ENCODE peak calls at places on chromosome 5, in four cellular contexts. Z is SK-N-SH, H is GM12878, U is HepG2. J is an unnamed sample.

GRCh38 chr5:35152733-35153132 is 77.6 kb downstream of the PRLR start:
- DNase-seq in U (no peak), H (no peak), Z (no peak), J (no peak)

GRCh38 chr5:151675225-151675955 is 11.3 kb downstream of the SPARC start:
- DNase-seq in Z (no peak), H (no peak), U (no peak), J (no peak)

GRCh38 chr5:109693535-109694152 is 3.9 kb downstream of the MAN2A1 start:
- DNase-seq in U (no peak), H (no peak), Z (no peak), J (no peak)

GRCh38 chr5:108212775-108213346 is 169.0 kb downstream of the FBXL17 start:
- DNase-seq in Z (no peak), H (no peak), U (peak), J (no peak)

GRCh38 chr5:132094393-132095076 is 20.9 kb downstream of the CSF2 start:
- DNase-seq in U (peak), H (no peak), Z (no peak), J (no peak)

GRCh38 chr5:108545301-108545700 is 163.4 kb upstream of the FBXL17 start:
- DNase-seq in H (no peak), U (no peak), Z (no peak), J (no peak)

GRCh38 chr5:129973716-129974426 is 69.6 kb downstream of the CHSY3 start:
- DNase-seq in H (no peak), U (no peak), Z (no peak), J (no peak)

GRCh38 chr5:67176931-67177330 is 19.7 kb downstream of the CD180 start:
- DNase-seq in U (no peak), H (no peak), Z (no peak), J (no peak)

GRCh38 chr5:10366310-10367297 is 13.1 kb downstream of the MARCHF6 start:
- DNase-seq in Z (no peak), U (no peak), H (no peak), J (peak)

GRCh38 chr5:144030904-144031303 is 139.6 kb downstream of the YIPF5 start:
- DNase-seq in H (no peak), U (no peak), Z (no peak), J (no peak)

GRCh38 chr5:158563774-158564390 is 535.8 kb downstream of the EBF1 start:
- DNase-seq in U (no peak), Z (no peak), H (no peak), J (no peak)

GRCh38 chr5:83034552-83035181 is 42.5 kb downstream of the TMEM167A start:
- DNase-seq in U (no peak), Z (no peak), H (no peak), J (no peak)

GRCh38 chr5:77643654-77644404 is 5.3 kb upstream of the OTP start:
- DNase-seq in Z (peak), H (no peak), U (no peak), J (no peak)

GRCh38 chr5:148687427-148687826 is 33.1 kb upstream of the HTR4 start:
- DNase-seq in U (peak), Z (no peak), H (no peak), J (no peak)

GRCh38 chr5:39891376-39891775 is 466.6 kb upstream of the DAB2 start:
- DNase-seq in Z (no peak), U (no peak), H (no peak), J (no peak)

GRCh38 chr5:139689631-139690384 is 41.7 kb downstream of the CXXC5 start:
- DNase-seq in Z (peak), H (no peak), U (no peak), J (peak)

GRCh38 chr5:98349251-98349989 is 424.0 kb upstream of the RGMB start:
- DNase-seq in H (no peak), Z (no peak), U (peak), J (peak)

GRCh38 chr5:174424219-174425053 is 299.9 kb upstream of the MSX2 start:
- DNase-seq in H (no peak), Z (peak), U (no peak), J (peak)

GRCh38 chr5:178590141-178590923 is at the start of gene COL23A1:
- DNase-seq in Z (peak), U (no peak), H (no peak), J (peak)

GRCh38 chr5:19261879-19262278 is 726.1 kb downstream of the CDH18 start:
- DNase-seq in U (no peak), H (no peak), Z (no peak), J (no peak)

GRCh38 chr5:66596791-66597757 is 881 bp downstream of the MAST4 start:
- DNase-seq in Z (peak), H (no peak), U (no peak), J (peak)

GRCh38 chr5:470961-471749 is 28.2 kb downstream of the EXOC3 start:
- DNase-seq in H (no peak), U (no peak), Z (no peak), J (no peak)

GRCh38 chr5:82356808-82357671 is 78.9 kb upstream of the RPS23 start:
- DNase-seq in H (peak), U (peak), Z (no peak), J (no peak)

GRCh38 chr5:53087596-53087995 is 22.0 kb downstream of the MOCS2 start:
- DNase-seq in H (no peak), Z (no peak), U (no peak), J (no peak)

GRCh38 chr5:115375922-115376321 is 79.5 kb upstream of the CCDC112 start:
- DNase-seq in U (peak), Z (no peak), H (no peak), J (no peak)

GRCh38 chr5:29930316-29930715 is 1263.2 kb upstream of the CDH6 start:
- DNase-seq in Z (no peak), H (no peak), U (no peak), J (no peak)

GRCh38 chr5:32794086-32794485 is 83.0 kb downstream of the NPR3 start:
- DNase-seq in Z (no peak), H (no peak), U (peak), J (no peak)

GRCh38 chr5:153629027-153629426 is 138.6 kb downstream of the GRIA1 start:
- DNase-seq in U (no peak), H (no peak), Z (peak), J (no peak)

GRCh38 chr5:129481161-129481560 is 21.1 kb downstream of the ADAMTS19 start:
- DNase-seq in U (no peak), Z (no peak), H (no peak), J (no peak)

GRCh38 chr5:58462154-58462553 is 2.3 kb upstream of the PLK2 start:
- DNase-seq in U (peak), Z (peak), H (no peak), J (peak)

GRCh38 chr5:124755565-124755964 is 9.1 kb upstream of the ZNF608 start:
- DNase-seq in H (no peak), Z (peak), U (peak), J (peak)

GRCh38 chr5:126481243-126481642 is 58.0 kb downstream of the GRAMD2B start:
- DNase-seq in U (no peak), Z (no peak), H (no peak), J (no peak)

GRCh38 chr5:157912621-157913325 is 53.8 kb upstream of the CLINT1 start:
- DNase-seq in U (no peak), Z (no peak), H (peak), J (peak)

GRCh38 chr5:176507911-176508310 is 29.3 kb downstream of the RNF44 start:
- DNase-seq in Z (no peak), H (no peak), U (no peak), J (no peak)

GRCh38 chr5:149485655-149486615 is 65.3 kb downstream of the CSNK1A1 start:
- DNase-seq in H (no peak), U (peak), Z (peak), J (peak)

GRCh38 chr5:15452030-15452429 is 48.0 kb upstream of the FBXL7 start:
- DNase-seq in Z (no peak), H (no peak), U (no peak), J (no peak)

DNA sequence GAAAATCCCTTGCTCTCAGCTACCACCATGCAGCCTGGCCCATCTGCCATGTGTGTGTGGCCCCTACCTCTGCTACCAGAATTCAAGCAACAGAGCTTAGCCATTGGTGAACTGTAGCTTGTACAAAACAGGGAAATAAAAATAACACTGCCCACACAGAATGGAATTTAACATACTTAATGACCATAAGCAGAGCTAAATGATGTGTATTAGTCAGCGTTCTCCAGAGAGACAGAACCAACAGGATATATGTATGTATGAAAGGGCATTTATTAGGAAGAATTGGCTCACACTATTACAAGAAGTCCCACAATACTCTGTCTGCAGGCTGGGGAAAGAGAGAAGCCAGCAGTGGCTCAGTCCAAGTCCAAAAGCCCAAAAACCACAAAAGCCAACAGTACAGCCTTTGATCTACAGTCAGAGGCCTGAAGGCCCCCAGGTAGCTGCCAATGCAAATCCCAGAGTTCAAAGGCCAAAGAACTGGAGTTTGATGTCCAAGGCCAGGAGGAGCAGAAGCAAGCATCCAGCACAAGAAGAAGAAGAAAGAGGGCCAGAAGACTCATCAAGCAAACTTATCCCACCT is 318.8 kb downstream of the DNAH5 start:
- DNase-seq in U (no peak), H (no peak), Z (no peak), J (no peak)
- TF ChIP-seq JUND in U (no peak), H (no peak), Z (no peak), J (no peak)

GRCh38 chr5:142866563-142867275 is 96.5 kb downstream of the ARHGAP26 start:
- DNase-seq in H (peak), U (peak), Z (peak), J (peak)
- TF ChIP-seq JUND in H (no peak), U (no peak), Z (no peak), J (no peak)

DNA sequence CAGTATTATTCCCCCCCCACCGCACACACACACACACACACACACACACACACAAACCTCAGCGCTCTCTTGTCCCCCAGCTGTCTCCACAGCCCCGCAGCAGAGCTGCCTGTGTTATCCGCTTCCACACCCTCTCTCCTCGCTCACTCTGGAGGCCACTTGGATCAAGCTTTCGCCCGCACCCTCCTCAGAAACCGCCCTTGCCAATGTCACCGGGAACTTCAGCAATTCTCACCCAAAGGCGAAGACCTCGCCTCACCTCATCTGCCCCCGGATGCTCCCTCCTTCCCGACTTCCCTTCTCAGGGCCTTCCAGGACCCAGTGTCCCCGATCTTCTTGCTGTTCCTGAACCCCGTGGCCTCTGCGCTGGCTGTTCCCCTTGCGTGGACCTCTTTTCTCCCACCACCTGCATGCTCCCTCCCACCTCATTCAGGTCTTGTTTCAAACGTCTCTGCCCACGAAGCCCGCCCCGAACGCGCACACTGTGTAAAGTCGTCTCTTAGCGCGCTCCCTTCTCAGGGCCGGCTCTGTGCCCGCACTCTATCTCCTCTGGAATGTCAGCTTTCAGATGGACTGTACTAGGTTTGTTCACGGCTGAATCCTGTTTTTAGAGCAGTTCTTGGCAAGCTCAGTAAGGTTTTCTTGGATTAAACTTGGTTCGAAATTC is 872 bp upstream of the TRIM7 start:
- DNase-seq in U (no peak), Z (no peak), H (no peak), J (no peak)
- TF ChIP-seq JUND in U (no peak), Z (no peak), H (no peak), J (no peak)

GRCh38 chr5:111408817-111409216 is 103.5 kb downstream of the STARD4 start:
- DNase-seq in H (no peak), U (no peak), Z (no peak), J (no peak)

GRCh38 chr5:111415053-111415452 is 97.3 kb downstream of the STARD4 start:
- DNase-seq in U (no peak), Z (no peak), H (no peak), J (no peak)

GRCh38 chr5:111407562-111407961 is 104.8 kb downstream of the STARD4 start:
- DNase-seq in Z (no peak), H (no peak), U (no peak), J (peak)

DNA sequence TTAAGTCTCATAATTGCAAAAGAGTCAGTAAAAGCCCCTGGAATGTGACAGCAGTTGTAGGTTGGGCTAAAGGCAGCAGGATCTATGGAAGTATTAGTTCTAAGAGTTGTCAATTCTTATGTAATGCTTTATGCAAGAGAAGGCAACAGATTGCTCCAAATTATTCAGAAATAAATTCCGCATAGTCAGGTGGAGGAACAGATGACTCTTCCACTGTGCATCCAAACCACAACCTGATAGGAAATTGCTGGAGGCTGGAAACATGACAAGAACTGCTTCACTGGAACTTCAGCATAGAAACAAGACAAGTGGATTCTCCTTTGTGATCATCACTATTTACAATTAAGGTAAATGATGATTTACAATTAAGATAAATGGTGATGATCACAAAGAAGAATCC is 101.0 kb downstream of the STARD4 start:
- DNase-seq in H (no peak), Z (no peak), U (no peak), J (no peak)
- TF ChIP-seq JUND in H (no peak), Z (no peak), U (no peak), J (no peak)

GRCh38 chr5:89246252-89246651 is 363.3 kb upstream of the MEF2C start:
- DNase-seq in U (no peak), H (no peak), Z (no peak), J (no peak)
- TF ChIP-seq JUND in U (no peak), H (no peak), Z (peak), J (no peak)

DNA sequence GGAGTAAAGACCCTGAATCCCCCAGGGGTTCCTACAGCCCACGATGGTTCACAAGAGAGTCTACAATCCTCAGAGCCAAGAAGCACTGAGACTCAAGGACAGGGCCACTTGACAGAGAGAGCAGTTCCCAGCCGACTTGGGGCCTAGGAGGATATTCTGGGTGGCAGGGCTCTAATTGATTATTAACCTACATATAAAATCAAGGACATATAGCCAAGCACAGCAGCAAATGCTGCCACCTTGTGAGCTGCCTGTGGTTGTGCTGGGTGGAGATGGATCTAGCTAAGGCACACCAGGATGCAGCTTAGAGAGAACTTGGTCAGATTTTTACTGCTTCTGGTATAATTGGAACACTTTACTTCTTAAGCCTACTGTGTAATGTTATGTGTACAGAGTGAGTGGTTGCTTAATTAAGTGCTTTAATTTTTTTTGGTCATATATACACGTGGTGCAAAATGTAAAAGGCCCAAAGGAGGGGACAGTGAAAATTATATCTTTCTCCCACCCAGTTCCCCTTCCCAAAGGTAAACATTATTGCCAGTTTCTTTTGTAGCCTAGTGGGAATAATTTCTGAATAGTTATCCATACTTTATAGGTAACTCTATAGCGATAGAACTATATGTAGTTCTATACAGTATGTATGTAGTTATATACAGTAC is 78.8 kb downstream of the F2RL2 start:
- DNase-seq in U (peak), Z (peak), H (peak), J (peak)
- TF ChIP-seq JUND in U (no peak), Z (no peak), H (no peak), J (no peak)

GRCh38 chr5:116546743-116547124 is 27.9 kb downstream of the SEMA6A start:
- DNase-seq in H (no peak), Z (no peak), U (no peak), J (no peak)

GRCh38 chr5:116546033-116546742 is 28.4 kb downstream of the SEMA6A start:
- DNase-seq in Z (no peak), U (peak), H (no peak), J (no peak)

GRCh38 chr5:116542619-116543018 is 32.0 kb downstream of the SEMA6A start:
- DNase-seq in H (no peak), U (no peak), Z (no peak), J (no peak)

GRCh38 chr5:116544542-116545241 is 29.9 kb downstream of the SEMA6A start:
- DNase-seq in H (no peak), U (no peak), Z (no peak), J (no peak)

GRCh38 chr5:116543501-116543900 is 31.1 kb downstream of the SEMA6A start:
- DNase-seq in U (no peak), H (no peak), Z (no peak), J (no peak)
- TF ChIP-seq JUND in U (no peak), H (no peak), Z (no peak), J (no peak)